ENCODE peak calls at places on chromosomes 12 and 14, in ten cellular contexts. X is GM12865; K is tibial nerve; M is GM06990; G is CD8-positive, alpha-beta memory T cell; Y is GM12878; H is stomach; N is fibroblast of mammary gland; S is OCI-LY7; C is left ventricle myocardium inferior. D is an unnamed sample.

GRCh38 chr12:123094349-123095073 is 56.4 kb downstream of the PITPNM2 start:
- DNase-seq in X (no peak), Y (no peak), K (peak), M (no peak), N (peak), G (no peak), C (no peak), S (no peak), H (peak), D (no peak)

GRCh38 chr14:77120771-77121743 is 20.5 kb downstream of the ZDHHC22 start:
- DNase-seq in N (no peak), Y (peak), C (no peak), H (peak), K (no peak), M (peak), X (peak), G (peak), S (peak), D (no peak)

GRCh38 chr12:561116-561705 is 101.5 kb downstream of the B4GALNT3 start:
- DNase-seq in H (no peak), X (no peak), M (no peak), S (no peak), C (no peak), N (no peak), G (peak), K (no peak), Y (no peak), D (peak)

GRCh38 chr12:109910969-109911348 is 10.9 kb downstream of the TCHP start:
- DNase-seq in K (no peak), C (no peak), M (peak), Y (no peak), H (no peak), X (peak), N (peak), S (peak), G (no peak), D (no peak)

GRCh38 chr12:5988088-5988487 is 43.0 kb upstream of the ANO2 start:
- DNase-seq in M (no peak), C (no peak), Y (no peak), K (no peak), H (no peak), G (no peak), X (no peak), N (no peak), S (no peak), D (no peak)

GRCh38 chr12:115623764-115624334 is 653.6 kb downstream of the MED13L start:
- DNase-seq in X (no peak), Y (no peak), M (no peak), G (no peak), C (peak), K (no peak), S (no peak), H (no peak), N (no peak), D (no peak)

GRCh38 chr12:40691913-40692616 is at the start of gene CNTN1:
- DNase-seq in H (no peak), N (peak), K (peak), Y (no peak), X (peak), G (no peak), C (peak), S (no peak), M (peak), D (no peak)

GRCh38 chr14:93064411-93065271 is 51.1 kb downstream of the ITPK1 start:
- DNase-seq in H (no peak), G (no peak), X (no peak), K (no peak), S (no peak), C (peak), N (peak), M (no peak), Y (no peak), D (no peak)

GRCh38 chr14:106694638-106695393 is 1168.4 kb downstream of the TMEM121 start:
- DNase-seq in X (peak), H (no peak), C (peak), N (no peak), Y (no peak), K (no peak), M (peak), G (peak), S (no peak), D (no peak)

GRCh38 chr14:92340938-92341337 is 18.0 kb downstream of the SLC24A4 start:
- DNase-seq in S (no peak), G (no peak), X (peak), K (no peak), H (no peak), M (no peak), Y (no peak), C (no peak), N (no peak), D (no peak)

GRCh38 chr12:98856897-98857540 is 211.9 kb downstream of the APAF1 start:
- DNase-seq in K (no peak), X (no peak), H (no peak), S (no peak), Y (no peak), G (no peak), N (no peak), M (no peak), C (no peak), D (no peak)

GRCh38 chr14:58794993-58795762 is 157.4 kb downstream of the DACT1 start:
- DNase-seq in Y (no peak), M (no peak), C (no peak), K (no peak), H (no peak), G (no peak), S (no peak), N (no peak), X (peak), D (no peak)

GRCh38 chr12:6834254-6834653 is 6.0 kb downstream of the P3H3 start:
- DNase-seq in Y (no peak), C (no peak), K (no peak), H (no peak), N (no peak), G (no peak), M (no peak), S (no peak), X (no peak), D (no peak)

GRCh38 chr12:52319097-52319496 is 2.1 kb downstream of the KRT83 start:
- DNase-seq in H (no peak), G (no peak), S (peak), Y (no peak), C (no peak), X (no peak), M (no peak), N (no peak), K (no peak), D (peak)

GRCh38 chr12:88615490-88615889 is 35.2 kb upstream of the KITLG start:
- DNase-seq in H (no peak), K (no peak), N (no peak), S (no peak), G (no peak), X (no peak), M (no peak), Y (no peak), C (no peak), D (no peak)

GRCh38 chr14:98138666-98139065 is 1133.3 kb downstream of the BCL11B start:
- DNase-seq in H (no peak), C (no peak), K (no peak), N (peak), S (peak), Y (no peak), G (peak), M (no peak), X (peak), D (peak)

GRCh38 chr12:16573652-16574077 is 32.3 kb downstream of the LMO3 start:
- DNase-seq in X (no peak), S (no peak), G (no peak), H (no peak), N (peak), C (peak), M (no peak), K (peak), Y (no peak), D (no peak)

GRCh38 chr14:92987713-92988510 is 65.0 kb downstream of the CHGA start:
- DNase-seq in C (no peak), G (peak), K (no peak), M (no peak), S (no peak), X (no peak), Y (no peak), N (no peak), H (no peak), D (no peak)

GRCh38 chr12:99386907-99387306 is 260.6 kb upstream of the GARIN6 start:
- DNase-seq in N (peak), Y (no peak), M (no peak), S (peak), C (no peak), K (no peak), H (no peak), X (peak), G (no peak), D (peak)

GRCh38 chr14:26849514-26849913 is 251.7 kb upstream of the NOVA1 start:
- DNase-seq in X (no peak), G (no peak), C (no peak), Y (no peak), H (no peak), S (no peak), N (no peak), K (no peak), M (no peak), D (no peak)

GRCh38 chr14:25237845-25238244 is 187.9 kb upstream of the STXBP6 start:
- DNase-seq in H (no peak), C (no peak), G (no peak), Y (no peak), M (no peak), S (peak), N (peak), K (no peak), X (no peak), D (peak)

GRCh38 chr14:31543969-31544799 is 17.0 kb upstream of the NUBPL start:
- DNase-seq in Y (no peak), C (no peak), N (peak), S (peak), X (peak), G (no peak), H (no peak), K (no peak), M (no peak), D (no peak)

GRCh38 chr12:58966939-58967338 is 46.6 kb upstream of the LRIG3 start:
- DNase-seq in C (no peak), S (no peak), M (no peak), K (no peak), N (peak), G (no peak), X (no peak), Y (no peak), H (no peak), D (no peak)

GRCh38 chr12:53049582-53050318 is at the start of gene TNS2:
- DNase-seq in K (peak), G (no peak), C (peak), H (peak), S (no peak), Y (no peak), M (no peak), N (peak), X (no peak), D (no peak)

GRCh38 chr14:92744198-92744597 is 4.2 kb downstream of the LGMN start:
- DNase-seq in K (no peak), M (no peak), C (no peak), X (no peak), N (no peak), S (no peak), G (no peak), H (no peak), Y (no peak), D (no peak)

GRCh38 chr14:51335521-51335920 is 95.5 kb downstream of the TMX1 start:
- DNase-seq in S (no peak), N (peak), G (no peak), C (peak), K (no peak), Y (no peak), H (no peak), X (no peak), M (no peak), D (no peak)

GRCh38 chr14:97280526-97280925 is 483.3 kb downstream of the VRK1 start:
- DNase-seq in X (no peak), S (no peak), M (no peak), N (no peak), H (no peak), K (no peak), Y (no peak), C (no peak), G (no peak), D (no peak)

GRCh38 chr12:52587563-52587962 is 13.7 kb downstream of the KRT72 start:
- DNase-seq in N (no peak), M (no peak), Y (no peak), C (no peak), K (no peak), H (no peak), G (no peak), S (no peak), X (no peak), D (no peak)

GRCh38 chr12:11015775-11016430 is 6.5 kb downstream of the TAS2R19 start:
- DNase-seq in M (no peak), K (no peak), C (no peak), G (no peak), H (no peak), N (no peak), Y (no peak), X (no peak), S (no peak), D (no peak)

GRCh38 chr14:48967419-48967818 is 618.8 kb downstream of the RPS29 start:
- DNase-seq in N (no peak), X (no peak), H (no peak), G (no peak), C (no peak), Y (no peak), S (no peak), M (no peak), K (no peak), D (peak)

GRCh38 chr12:15534870-15535269 is 212.6 kb downstream of the PTPRO start:
- DNase-seq in M (no peak), S (no peak), G (no peak), N (peak), K (peak), X (no peak), C (no peak), Y (no peak), H (no peak), D (no peak)

GRCh38 chr12:65742481-65742971 is 81.8 kb upstream of the HMGA2 start:
- DNase-seq in S (no peak), X (no peak), G (no peak), C (no peak), Y (no peak), H (no peak), N (peak), M (no peak), K (no peak), D (no peak)

GRCh38 chr14:98871796-98872195 is 400.2 kb downstream of the BCL11B start:
- DNase-seq in G (no peak), H (no peak), S (no peak), C (no peak), N (peak), Y (no peak), X (no peak), M (no peak), K (no peak), D (no peak)

GRCh38 chr12:104331376-104331775 is 27.8 kb downstream of the EID3 start:
- DNase-seq in M (no peak), Y (no peak), N (no peak), X (no peak), G (no peak), K (no peak), S (no peak), C (no peak), H (no peak), D (no peak)
- H3K4me3 ChIP-seq in M (no peak), Y (no peak), N (no peak), X (no peak), G (no peak), K (no peak), S (no peak), C (no peak), H (no peak), D (no peak)

GRCh38 chr12:57905812-57906475 is 35.4 kb upstream of the ATP23 start:
- DNase-seq in C (no peak), X (no peak), N (no peak), G (no peak), K (no peak), Y (no peak), H (no peak), S (no peak), M (no peak), D (no peak)

GRCh38 chr12:57907281-57907680 is 34.1 kb upstream of the ATP23 start:
- DNase-seq in K (no peak), Y (no peak), G (no peak), C (no peak), X (no peak), S (no peak), M (no peak), N (no peak), H (no peak), D (no peak)

GRCh38 chr12:57906821-57907220 is 34.5 kb upstream of the ATP23 start:
- DNase-seq in H (no peak), Y (no peak), K (no peak), X (no peak), S (no peak), M (no peak), G (no peak), N (no peak), C (no peak), D (no peak)

GRCh38 chr12:57904426-57904825 is 36.9 kb upstream of the ATP23 start:
- DNase-seq in K (no peak), H (no peak), S (peak), X (no peak), M (no peak), G (no peak), C (no peak), N (no peak), Y (no peak), D (no peak)

DNA sequence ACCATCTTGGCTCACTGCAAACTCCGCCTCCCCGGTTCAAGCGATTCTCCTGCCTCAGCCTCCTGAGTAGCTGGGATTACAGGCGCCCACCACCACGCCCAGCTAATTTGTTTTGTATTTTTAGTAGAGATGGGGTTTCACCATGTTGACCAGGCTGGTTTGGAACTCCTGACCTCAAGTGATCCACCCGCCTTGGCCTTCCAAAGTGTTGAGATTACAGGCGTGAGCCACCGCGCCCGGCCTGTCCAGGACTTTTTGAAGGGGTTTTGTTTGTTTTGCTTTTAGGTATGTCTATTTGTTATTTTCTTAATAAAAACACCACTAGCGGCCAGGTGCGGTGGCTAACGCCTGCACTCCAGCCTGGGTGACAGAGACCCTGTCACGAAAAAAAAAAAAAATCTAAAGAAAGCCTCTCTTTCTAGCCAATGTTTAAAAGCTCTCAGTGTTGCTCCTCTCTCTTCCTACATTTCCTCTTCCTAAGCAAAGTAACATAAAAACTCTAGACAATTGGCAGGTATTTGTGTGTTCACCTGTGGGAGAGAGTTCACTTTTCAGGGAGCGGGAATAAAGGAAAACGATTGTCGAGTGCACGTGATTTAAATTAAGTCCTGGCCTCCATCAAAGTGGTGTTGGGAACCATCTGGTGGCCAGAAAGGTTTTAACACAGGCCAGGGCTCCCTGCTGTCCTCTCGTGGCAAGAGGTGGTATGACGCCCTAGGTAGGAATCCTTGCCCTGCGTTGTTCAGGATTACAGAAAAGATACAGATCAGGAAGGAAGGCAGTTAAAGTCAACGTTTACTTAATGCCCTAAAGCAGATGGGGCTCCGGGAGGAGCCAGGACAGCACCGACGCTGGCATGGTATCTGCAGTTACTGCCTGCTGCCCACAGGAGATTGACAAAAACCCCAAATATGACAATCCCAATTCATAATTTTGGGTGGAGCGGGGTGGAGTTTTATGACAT is 36.2 kb upstream of the ATP23 start:
- DNase-seq in K (peak), X (peak), N (peak), H (peak), Y (peak), M (peak), C (peak), G (peak), S (peak), D (peak)
- H3K4me3 ChIP-seq in K (no peak), X (no peak), N (no peak), H (peak), Y (no peak), M (no peak), C (peak), G (no peak), S (no peak), D (no peak)

GRCh38 chr14:67821121-67821520 is 1.5 kb downstream of the RAD51B start:
- DNase-seq in K (no peak), S (no peak), C (no peak), M (no peak), N (no peak), X (no peak), Y (no peak), G (no peak), H (no peak), D (no peak)
- H3K4me3 ChIP-seq in K (no peak), S (peak), C (no peak), M (no peak), N (no peak), X (no peak), Y (peak), G (no peak), H (no peak), D (no peak)

DNA sequence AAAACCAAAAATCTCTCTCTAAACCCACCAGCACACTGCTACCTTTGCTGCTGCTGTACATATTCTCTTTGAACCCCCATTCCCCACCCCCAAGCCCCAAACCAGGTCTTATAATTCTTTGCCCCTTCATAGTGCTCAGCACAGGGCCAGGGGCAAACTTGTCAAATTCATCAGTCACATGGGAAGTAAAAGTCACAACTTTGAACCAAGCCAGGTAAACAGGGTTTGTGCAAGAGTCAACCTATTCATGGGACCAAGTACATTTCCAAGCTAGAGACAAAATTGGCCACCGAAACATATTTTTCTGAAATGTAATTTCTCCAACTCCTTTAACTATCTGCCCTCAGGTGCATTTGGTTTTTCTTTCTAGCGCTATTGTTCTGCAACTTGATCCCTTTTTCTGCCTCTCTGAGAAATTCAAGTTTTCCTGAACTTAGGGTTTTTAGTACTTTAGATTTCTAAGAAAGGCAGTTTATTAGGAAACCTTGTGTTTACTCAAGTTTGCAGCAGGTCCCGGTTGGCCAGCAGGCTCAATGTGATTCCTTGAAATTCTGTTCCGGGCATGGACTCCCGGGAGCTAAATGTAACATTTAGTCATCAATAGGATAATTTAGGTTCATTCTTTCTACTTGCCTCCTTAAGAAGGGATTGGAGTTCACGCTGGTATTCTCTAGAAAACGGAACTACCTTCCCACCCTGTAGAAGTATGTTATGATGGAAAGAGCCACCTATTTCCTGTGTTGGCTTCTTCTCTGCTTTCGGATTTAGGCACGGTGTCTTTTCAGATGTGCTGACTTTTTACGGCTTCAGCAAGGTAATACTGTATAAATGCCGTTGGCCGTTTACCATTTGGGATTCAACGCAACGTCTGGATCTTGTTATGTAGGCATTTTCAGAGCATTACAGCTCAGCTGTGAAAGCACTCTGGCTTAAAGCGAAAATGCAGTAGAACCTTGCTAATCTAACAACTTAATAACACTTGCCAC is 230.3 kb downstream of the EFCAB11 start:
- DNase-seq in N (peak), S (no peak), M (no peak), G (no peak), Y (no peak), C (no peak), H (no peak), K (no peak), X (no peak), D (no peak)
- H3K4me3 ChIP-seq in N (peak), S (no peak), M (peak), G (peak), Y (no peak), C (peak), H (peak), K (no peak), X (no peak), D (no peak)

GRCh38 chr14:71022015-71022919 is 115.0 kb downstream of the PCNX1 start:
- DNase-seq in C (no peak), N (no peak), Y (no peak), K (no peak), M (no peak), H (no peak), S (no peak), X (no peak), G (no peak), D (no peak)
- H3K4me3 ChIP-seq in C (no peak), N (no peak), Y (no peak), K (no peak), M (no peak), H (no peak), S (no peak), X (no peak), G (no peak), D (no peak)